ENCODE peak calls at places on chromosome X, in four cellular contexts. One of them, this sample, is unnamed.

GRCh38 chrX:24790166-24790565 is 96.4 kb downstream of the POLA1 start:
- DNase-seq in hypothalamus: no peak
- DNase-seq in HCEC 1CT: no peak
- DNase-seq in NCI-H1417: no peak
- DNase-seq in this sample: no peak

GRCh38 chrX:7638053-7638452 is 204.9 kb upstream of the VCX start:
- DNase-seq in HCEC 1CT: no peak
- DNase-seq in hypothalamus: no peak
- DNase-seq in NCI-H1417: no peak
- DNase-seq in this sample: no peak

GRCh38 chrX:153766098-153766817 is 2.2 kb downstream of the PLXNB3 start:
- DNase-seq in hypothalamus: peak; percentile 66
- DNase-seq in NCI-H1417: peak; percentile 32
- DNase-seq in HCEC 1CT: peak; percentile 52
- DNase-seq in this sample: no peak

GRCh38 chrX:2343413-2343812 is 157.4 kb downstream of the DHRSX start:
- DNase-seq in hypothalamus: no peak
- DNase-seq in HCEC 1CT: no peak
- DNase-seq in NCI-H1417: no peak
- DNase-seq in this sample: no peak

GRCh38 chrX:110087485-110088356 is 84.8 kb downstream of the TMEM164 start:
- DNase-seq in NCI-H1417: no peak
- DNase-seq in HCEC 1CT: peak; percentile 95
- DNase-seq in hypothalamus: no peak
- DNase-seq in this sample: no peak

GRCh38 chrX:71913156-71913950 is 2.7 kb downstream of the NHSL2 start:
- DNase-seq in NCI-H1417: no peak
- DNase-seq in hypothalamus: no peak
- DNase-seq in HCEC 1CT: no peak
- DNase-seq in this sample: no peak

GRCh38 chrX:13489451-13489850 is 80.0 kb upstream of the EGFL6 start:
- DNase-seq in HCEC 1CT: peak; percentile 71
- DNase-seq in NCI-H1417: no peak
- DNase-seq in hypothalamus: no peak
- DNase-seq in this sample: no peak

GRCh38 chrX:15606064-15606590 is 5.4 kb upstream of the ACE2 start:
- DNase-seq in HCEC 1CT: no peak
- DNase-seq in hypothalamus: no peak
- DNase-seq in NCI-H1417: no peak
- DNase-seq in this sample: no peak

GRCh38 chrX:153554519-153555167 is 37.2 kb downstream of the ATP2B3 start:
- DNase-seq in NCI-H1417: peak; percentile 41
- DNase-seq in HCEC 1CT: peak; percentile 43
- DNase-seq in hypothalamus: peak; percentile 80
- DNase-seq in this sample: peak; percentile 84

GRCh38 chrX:57267308-57267707 is 19.2 kb upstream of the FAAH2 start:
- DNase-seq in hypothalamus: no peak
- DNase-seq in HCEC 1CT: no peak
- DNase-seq in NCI-H1417: no peak
- DNase-seq in this sample: no peak

GRCh38 chrX:101206471-101206870 is 13.1 kb upstream of the DRP2 start:
- DNase-seq in hypothalamus: no peak
- DNase-seq in HCEC 1CT: peak; percentile 53
- DNase-seq in NCI-H1417: no peak
- DNase-seq in this sample: no peak

GRCh38 chrX:51332188-51332942 is at the start of gene NUDT10:
- DNase-seq in HCEC 1CT: no peak
- DNase-seq in hypothalamus: peak; percentile 17
- DNase-seq in NCI-H1417: peak; percentile 76
- DNase-seq in this sample: no peak

GRCh38 chrX:150569155-150569477 is 695 bp downstream of the MTM1 start:
- DNase-seq in hypothalamus: no peak
- DNase-seq in HCEC 1CT: peak; percentile 15
- DNase-seq in NCI-H1417: no peak
- DNase-seq in this sample: no peak

GRCh38 chrX:17425151-17425550 is 50.2 kb downstream of the NHS start:
- DNase-seq in hypothalamus: no peak
- DNase-seq in NCI-H1417: no peak
- DNase-seq in HCEC 1CT: peak; percentile 60
- DNase-seq in this sample: no peak

GRCh38 chrX:134990475-134991473 is at the start of gene SMIM10:
- DNase-seq in HCEC 1CT: peak; percentile 82
- DNase-seq in NCI-H1417: no peak
- DNase-seq in hypothalamus: peak; percentile 25
- DNase-seq in this sample: peak; percentile 27

This sample was measured in substantia nigra.